ENCODE peak calls at places on chromosomes 11 and 22, in eight cellular contexts. C is heart right ventricle, Q is cardiac muscle cell, G is left lung, J is psoas muscle, B is GM23248, Z is breast epithelium, F is GM23338. R is an unnamed sample.

GRCh38 chr11:1753426-1754305 is 3.3 kb upstream of the IFITM10 start:
- DNase-seq in Q (no peak), F (no peak), Z (no peak), J (peak; percentile 51), G (peak; percentile 82), C (no peak), B (no peak), R (peak; percentile 55)

GRCh38 chr11:35064114-35064800 is 74.7 kb upstream of the CD44 start:
- DNase-seq in B (peak; percentile 88), J (no peak), Q (no peak), C (no peak), F (no peak), Z (no peak), G (no peak), R (no peak)

GRCh38 chr11:117834068-117834810 is 9.7 kb upstream of the FXYD2 start:
- DNase-seq in C (no peak), G (no peak), Q (no peak), F (no peak), J (no peak), B (no peak), Z (no peak), R (no peak)

GRCh38 chr22:43269325-43270040 is 73.7 kb downstream of the SCUBE1 start:
- DNase-seq in B (no peak), F (peak; percentile 46), Q (no peak), G (no peak), C (no peak), Z (no peak), J (no peak), R (no peak)

GRCh38 chr22:42277988-42278776 is 7.7 kb upstream of the TCF20 start:
- DNase-seq in F (no peak), C (no peak), B (no peak), Q (peak; percentile 37), Z (no peak), J (peak; percentile 46), G (no peak), R (no peak)

GRCh38 chr11:99739464-99740089 is 718.8 kb downstream of the CNTN5 start:
- DNase-seq in G (no peak), F (peak; percentile 79), J (no peak), Z (no peak), B (peak; percentile 31), C (no peak), Q (peak; percentile 69), R (no peak)

GRCh38 chr11:43948341-43949185 is 6.1 kb downstream of the C11orf96 start:
- DNase-seq in F (no peak), B (no peak), C (no peak), J (no peak), Z (no peak), G (no peak), Q (no peak), R (peak; percentile 35)

GRCh38 chr11:13486926-13487660 is 8.7 kb downstream of the PTH start:
- DNase-seq in G (peak; percentile 90), J (no peak), Z (no peak), C (peak; percentile 72), F (peak; percentile 87), B (peak; percentile 67), Q (peak; percentile 24), R (peak; percentile 86)

GRCh38 chr11:75716659-75717058 is 979 bp upstream of the MOGAT2 start:
- DNase-seq in Z (no peak), J (no peak), G (no peak), Q (no peak), C (no peak), F (peak; percentile 19), B (no peak), R (no peak)

GRCh38 chr11:3989891-3990290 is 104.7 kb upstream of the RRM1 start:
- DNase-seq in G (no peak), F (no peak), Z (no peak), C (no peak), B (no peak), Q (no peak), J (no peak), R (no peak)

GRCh38 chr11:94799726-94800125 is 31.6 kb downstream of the AMOTL1 start:
- DNase-seq in F (no peak), Z (no peak), G (no peak), B (no peak), Q (no peak), J (peak; percentile 56), C (no peak), R (no peak)

GRCh38 chr22:38491707-38492348 is 14.3 kb downstream of the DDX17 start:
- DNase-seq in Q (no peak), F (no peak), G (no peak), C (no peak), Z (no peak), B (no peak), J (no peak), R (no peak)

GRCh38 chr11:3159296-3160190 is 5.6 kb downstream of the OSBPL5 start:
- DNase-seq in J (peak; percentile 83), Q (peak; percentile 60), C (peak; percentile 74), B (peak; percentile 40), Z (peak; percentile 81), F (no peak), G (peak; percentile 66), R (peak; percentile 82)

GRCh38 chr11:119196833-119197483 is 9.2 kb upstream of the CBL start:
- DNase-seq in C (no peak), Q (peak; percentile 89), G (no peak), B (peak; percentile 89), Z (peak; percentile 54), J (no peak), F (peak; percentile 96), R (peak; percentile 23)

GRCh38 chr11:69915151-69915500 is 95.9 kb upstream of the FGF3 start:
- DNase-seq in Q (no peak), C (no peak), F (no peak), J (no peak), Z (no peak), B (peak; percentile 74), G (no peak), R (no peak)

GRCh38 chr11:34223021-34223813 is 117.8 kb downstream of the NAT10 start:
- DNase-seq in J (peak; percentile 84), Z (no peak), Q (no peak), B (peak; percentile 98), G (no peak), C (peak; percentile 57), F (no peak), R (no peak)

GRCh38 chr22:49535527-49536125 is 292.0 kb downstream of the BRD1 start:
- DNase-seq in B (no peak), F (no peak), Z (no peak), G (peak; percentile 61), Q (no peak), C (no peak), J (no peak), R (peak; percentile 42)

GRCh38 chr11:61627831-61628753 is 47.2 kb upstream of the SYT7 start:
- DNase-seq in Z (peak; percentile 47), B (peak; percentile 87), C (peak; percentile 74), G (no peak), Q (peak; percentile 88), F (peak; percentile 88), J (peak; percentile 83), R (peak; percentile 75)

GRCh38 chr11:95891423-95892177 is 32.3 kb downstream of the MTMR2 start:
- DNase-seq in B (peak; percentile 37), J (no peak), G (no peak), Q (no peak), Z (no peak), F (no peak), C (no peak), R (no peak)

DNA sequence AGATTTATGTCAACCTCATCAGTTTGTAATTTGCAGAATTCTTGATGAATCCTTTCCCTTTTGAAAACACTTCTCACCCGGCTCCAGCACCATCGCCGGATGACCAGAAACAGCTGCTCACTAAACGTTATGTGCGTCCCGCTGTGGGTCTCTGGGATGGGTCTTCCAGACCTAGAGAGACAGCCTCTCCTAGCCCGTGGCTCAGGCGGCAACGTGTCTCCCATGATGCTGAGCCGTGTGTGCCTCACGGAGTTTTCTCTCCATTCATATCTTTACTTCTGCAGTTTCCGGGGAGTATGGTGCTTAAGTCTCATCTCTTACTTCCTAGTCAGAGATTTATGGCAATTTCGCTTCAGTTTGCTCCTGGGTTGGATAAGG is 25.0 kb upstream of the ACR start:
- DNase-seq in Z (no peak), Q (no peak), G (no peak), B (no peak), F (no peak), J (peak; percentile 37), C (no peak), R (peak; percentile 55)
- H3K27ac ChIP-seq in Z (peak overlapping the region; percentile 57), Q (no peak overlapping the region), G (no peak overlapping the region), B (no peak overlapping the region), F (no peak overlapping the region), J (no peak overlapping the region), C (no peak overlapping the region), R (no peak overlapping the region)

DNA sequence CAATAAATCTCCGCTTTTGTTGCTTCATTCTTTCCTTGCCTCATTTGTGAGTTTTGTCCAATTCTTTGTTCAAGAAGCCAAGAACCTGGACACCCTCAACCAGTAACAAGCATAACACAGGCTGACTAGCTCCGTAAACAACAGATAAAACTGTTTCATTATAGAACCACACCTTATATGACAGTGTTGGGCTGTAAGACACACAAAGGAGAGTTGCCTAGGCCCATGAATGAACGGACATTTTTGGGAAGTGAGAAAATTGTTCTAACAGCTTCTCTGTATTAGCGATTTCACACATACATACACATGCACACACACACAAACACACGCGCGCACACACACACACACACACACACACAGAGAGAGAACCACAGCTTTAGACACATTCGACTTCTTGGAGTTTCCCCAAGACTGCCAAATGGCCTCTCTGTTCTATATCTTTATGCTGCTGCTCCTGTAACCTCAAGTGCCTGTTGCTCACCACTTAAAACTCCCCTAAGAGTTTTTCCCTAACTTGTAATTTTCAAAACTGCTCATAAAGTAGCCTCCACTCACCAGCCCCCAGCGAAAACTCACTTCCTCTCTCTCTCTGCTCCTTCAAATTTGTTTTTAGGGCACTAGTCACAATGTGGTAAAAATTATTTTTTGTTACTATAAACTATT is 35.9 kb downstream of the CTSC start:
- DNase-seq in Z (no peak), G (no peak), J (no peak), C (no peak), F (no peak), B (no peak), Q (peak; percentile 59), R (no peak)
- H3K27ac ChIP-seq in Z (no peak overlapping the region), G (peak overlapping the region; percentile 64), J (no peak overlapping the region), C (no peak overlapping the region), F (peak overlapping the region; percentile 93), B (no peak overlapping the region), Q (peak overlapping the region; percentile 89), R (peak overlapping the region; percentile 71)

GRCh38 chr11:58616594-58616993 is 5.9 kb upstream of the CNTF start:
- DNase-seq in C (peak; percentile 30), J (peak; percentile 75), Q (no peak), G (no peak), Z (no peak), B (peak; percentile 92), F (no peak), R (no peak)
- H3K27ac ChIP-seq in C (peak overlapping the region; percentile 5), J (peak overlapping the region; percentile 54), Q (no peak overlapping the region), G (no peak overlapping the region), Z (no peak overlapping the region), B (peak overlapping the region; percentile 45), F (no peak overlapping the region), R (no peak overlapping the region)

DNA sequence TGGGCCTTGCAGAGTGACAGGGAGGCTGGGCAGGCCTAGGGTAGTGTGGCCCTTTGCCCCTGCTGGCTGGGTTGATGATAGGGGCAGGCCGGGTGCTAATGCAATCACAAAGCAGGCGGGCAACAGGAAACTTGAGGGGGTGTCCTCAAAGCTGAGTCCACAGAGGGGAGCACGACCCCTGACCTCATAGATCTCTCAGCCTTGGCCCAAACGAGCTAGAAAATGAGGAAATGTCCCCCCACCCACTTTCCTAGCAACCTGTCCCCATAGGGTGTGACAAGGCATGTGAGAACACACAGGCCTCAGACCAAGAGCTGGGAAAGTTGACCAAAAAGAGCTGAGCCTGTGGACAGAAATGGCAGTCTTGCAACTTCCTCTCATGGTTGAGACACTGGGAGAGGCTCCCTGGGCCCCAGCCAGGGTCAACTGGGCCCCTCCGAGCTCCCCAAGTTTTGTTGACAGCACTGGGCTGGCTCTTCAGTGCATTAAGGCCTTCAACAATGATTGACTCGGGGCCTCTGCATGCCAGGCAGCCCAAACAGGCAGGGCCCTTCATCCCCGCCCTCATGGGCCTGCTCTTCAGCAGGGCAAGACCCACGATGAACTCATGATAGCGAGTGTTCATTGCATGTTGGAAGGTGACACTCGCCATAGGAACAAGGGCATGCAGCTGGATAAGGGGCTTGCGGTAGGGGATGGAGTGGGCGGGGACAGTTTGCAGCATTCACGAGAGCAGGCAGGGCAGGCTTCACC is 9.8 kb upstream of the SPI1 start:
- DNase-seq in Z (no peak), F (no peak), G (peak; percentile 84), J (no peak), Q (no peak), B (no peak), C (no peak), R (peak; percentile 82)
- H3K27ac ChIP-seq in Z (peak overlapping the region; percentile 68), F (no peak overlapping the region), G (peak overlapping the region; percentile 97), J (no peak overlapping the region), Q (no peak overlapping the region), B (no peak overlapping the region), C (no peak overlapping the region), R (peak overlapping the region; percentile 63)